ENCODE peak calls at places on chromosomes 11 and 22, in five cellular contexts. One of them, this sample, is unnamed. For H3K36me3, the result is how much of the 10 kb centered on the place peaks cover.

GRCh38 chr22:48670747-48671146 is 1156.9 kb downstream of the BRD1 start:
- DNase-seq in effector memory CD4-positive, alpha-beta T cell: no peak
- DNase-seq in iPS DF 6.9: no peak
- DNase-seq in colonic mucosa: no peak
- DNase-seq in left ventricle myocardium inferior: no peak
- DNase-seq in this sample: no peak

GRCh38 chr11:45247433-45247832 is 38.7 kb downstream of the SYT13 start:
- DNase-seq in effector memory CD4-positive, alpha-beta T cell: no peak
- DNase-seq in iPS DF 6.9: no peak
- DNase-seq in colonic mucosa: no peak
- DNase-seq in left ventricle myocardium inferior: no peak
- DNase-seq in this sample: no peak

GRCh38 chr11:78961186-78961782 is 386.6 kb upstream of the NARS2 start:
- DNase-seq in effector memory CD4-positive, alpha-beta T cell: no peak
- DNase-seq in iPS DF 6.9: peak
- DNase-seq in colonic mucosa: peak
- DNase-seq in left ventricle myocardium inferior: no peak
- DNase-seq in this sample: no peak

GRCh38 chr22:41799486-41800347 is 762 bp upstream of the CCDC134 start:
- DNase-seq in effector memory CD4-positive, alpha-beta T cell: peak
- DNase-seq in iPS DF 6.9: no peak
- DNase-seq in colonic mucosa: peak
- DNase-seq in left ventricle myocardium inferior: peak
- DNase-seq in this sample: no peak

GRCh38 chr22:40363059-40363458 is 7.3 kb upstream of the SGSM3 start:
- DNase-seq in effector memory CD4-positive, alpha-beta T cell: no peak
- DNase-seq in iPS DF 6.9: no peak
- DNase-seq in colonic mucosa: no peak
- DNase-seq in left ventricle myocardium inferior: no peak
- DNase-seq in this sample: no peak

GRCh38 chr22:36585841-36586240 is 56.9 kb upstream of the EIF3D start:
- DNase-seq in effector memory CD4-positive, alpha-beta T cell: no peak
- DNase-seq in iPS DF 6.9: no peak
- DNase-seq in colonic mucosa: no peak
- DNase-seq in left ventricle myocardium inferior: no peak
- DNase-seq in this sample: no peak

GRCh38 chr11:46711288-46711687 is 7.7 kb upstream of the F2 start:
- DNase-seq in effector memory CD4-positive, alpha-beta T cell: no peak
- DNase-seq in iPS DF 6.9: no peak
- DNase-seq in colonic mucosa: no peak
- DNase-seq in left ventricle myocardium inferior: no peak
- DNase-seq in this sample: no peak

GRCh38 chr11:59767212-59767611 is 12.0 kb downstream of the STX3 start:
- DNase-seq in effector memory CD4-positive, alpha-beta T cell: peak
- DNase-seq in iPS DF 6.9: no peak
- DNase-seq in colonic mucosa: peak
- DNase-seq in left ventricle myocardium inferior: no peak
- DNase-seq in this sample: no peak

GRCh38 chr11:58628446-58628845 is 6.0 kb downstream of the CNTF start:
- DNase-seq in effector memory CD4-positive, alpha-beta T cell: no peak
- DNase-seq in iPS DF 6.9: no peak
- DNase-seq in colonic mucosa: no peak
- DNase-seq in left ventricle myocardium inferior: peak
- DNase-seq in this sample: no peak

GRCh38 chr11:13009921-13010736 is 1.0 kb downstream of the RASSF10 start:
- DNase-seq in effector memory CD4-positive, alpha-beta T cell: no peak
- DNase-seq in iPS DF 6.9: peak
- DNase-seq in colonic mucosa: peak
- DNase-seq in left ventricle myocardium inferior: no peak
- DNase-seq in this sample: no peak

GRCh38 chr11:19793356-19793755 is 80.7 kb downstream of the NAV2 start:
- DNase-seq in effector memory CD4-positive, alpha-beta T cell: no peak
- DNase-seq in iPS DF 6.9: no peak
- DNase-seq in colonic mucosa: peak
- DNase-seq in left ventricle myocardium inferior: no peak
- DNase-seq in this sample: no peak

GRCh38 chr11:33970984-33971466 is 79.1 kb upstream of the LMO2 start:
- DNase-seq in effector memory CD4-positive, alpha-beta T cell: no peak
- DNase-seq in iPS DF 6.9: peak
- DNase-seq in colonic mucosa: peak
- DNase-seq in left ventricle myocardium inferior: no peak
- DNase-seq in this sample: no peak

GRCh38 chr11:78715639-78716311 is 141.1 kb upstream of the NARS2 start:
- DNase-seq in effector memory CD4-positive, alpha-beta T cell: no peak
- DNase-seq in iPS DF 6.9: peak
- DNase-seq in colonic mucosa: peak
- DNase-seq in left ventricle myocardium inferior: no peak
- DNase-seq in this sample: no peak

GRCh38 chr11:116124916-116125714 is 620.9 kb upstream of the CADM1 start:
- DNase-seq in effector memory CD4-positive, alpha-beta T cell: no peak
- DNase-seq in iPS DF 6.9: no peak
- DNase-seq in colonic mucosa: no peak
- DNase-seq in left ventricle myocardium inferior: no peak
- DNase-seq in this sample: no peak

GRCh38 chr11:67699521-67699920 is 25.1 kb upstream of the ALDH3B2 start:
- DNase-seq in effector memory CD4-positive, alpha-beta T cell: no peak
- DNase-seq in iPS DF 6.9: no peak
- DNase-seq in colonic mucosa: no peak
- DNase-seq in left ventricle myocardium inferior: no peak
- DNase-seq in this sample: no peak

GRCh38 chr22:32950366-32950765 is 107.8 kb downstream of the SYN3 start:
- DNase-seq in effector memory CD4-positive, alpha-beta T cell: no peak
- DNase-seq in iPS DF 6.9: no peak
- DNase-seq in colonic mucosa: no peak
- DNase-seq in left ventricle myocardium inferior: no peak
- DNase-seq in this sample: no peak

GRCh38 chr11:61746654-61747388 is 5.6 kb upstream of the MYRF start:
- DNase-seq in effector memory CD4-positive, alpha-beta T cell: no peak
- DNase-seq in iPS DF 6.9: no peak
- DNase-seq in colonic mucosa: no peak
- DNase-seq in left ventricle myocardium inferior: no peak
- DNase-seq in this sample: no peak

GRCh38 chr11:134541355-134541754 is 129.3 kb upstream of the B3GAT1 start:
- DNase-seq in effector memory CD4-positive, alpha-beta T cell: no peak
- DNase-seq in iPS DF 6.9: no peak
- DNase-seq in colonic mucosa: no peak
- DNase-seq in left ventricle myocardium inferior: no peak
- DNase-seq in this sample: no peak

GRCh38 chr11:69035959-69036340 is 12.8 kb upstream of the TPCN2 start:
- DNase-seq in effector memory CD4-positive, alpha-beta T cell: no peak
- DNase-seq in iPS DF 6.9: no peak
- DNase-seq in colonic mucosa: no peak
- DNase-seq in left ventricle myocardium inferior: no peak
- DNase-seq in this sample: no peak

GRCh38 chr11:43933608-43934358 is 8.7 kb upstream of the C11orf96 start:
- DNase-seq in effector memory CD4-positive, alpha-beta T cell: no peak
- DNase-seq in iPS DF 6.9: no peak
- DNase-seq in colonic mucosa: no peak
- DNase-seq in left ventricle myocardium inferior: no peak
- DNase-seq in this sample: no peak

GRCh38 chr11:71483689-71484088 is 30.7 kb downstream of the NADSYN1 start:
- DNase-seq in effector memory CD4-positive, alpha-beta T cell: no peak
- DNase-seq in iPS DF 6.9: no peak
- DNase-seq in colonic mucosa: no peak
- DNase-seq in left ventricle myocardium inferior: no peak
- DNase-seq in this sample: no peak

GRCh38 chr11:71482746-71483364 is 29.9 kb downstream of the NADSYN1 start:
- DNase-seq in effector memory CD4-positive, alpha-beta T cell: no peak
- DNase-seq in iPS DF 6.9: no peak
- DNase-seq in colonic mucosa: no peak
- DNase-seq in left ventricle myocardium inferior: no peak
- DNase-seq in this sample: no peak

GRCh38 chr11:71485063-71485399 is 32.0 kb downstream of the NADSYN1 start:
- DNase-seq in effector memory CD4-positive, alpha-beta T cell: no peak
- DNase-seq in iPS DF 6.9: no peak
- DNase-seq in colonic mucosa: no peak
- DNase-seq in left ventricle myocardium inferior: no peak
- DNase-seq in this sample: no peak

GRCh38 chr11:71485466-71485865 is 32.5 kb downstream of the NADSYN1 start:
- DNase-seq in effector memory CD4-positive, alpha-beta T cell: no peak
- DNase-seq in iPS DF 6.9: no peak
- DNase-seq in colonic mucosa: no peak
- DNase-seq in left ventricle myocardium inferior: no peak
- DNase-seq in this sample: no peak

DNA sequence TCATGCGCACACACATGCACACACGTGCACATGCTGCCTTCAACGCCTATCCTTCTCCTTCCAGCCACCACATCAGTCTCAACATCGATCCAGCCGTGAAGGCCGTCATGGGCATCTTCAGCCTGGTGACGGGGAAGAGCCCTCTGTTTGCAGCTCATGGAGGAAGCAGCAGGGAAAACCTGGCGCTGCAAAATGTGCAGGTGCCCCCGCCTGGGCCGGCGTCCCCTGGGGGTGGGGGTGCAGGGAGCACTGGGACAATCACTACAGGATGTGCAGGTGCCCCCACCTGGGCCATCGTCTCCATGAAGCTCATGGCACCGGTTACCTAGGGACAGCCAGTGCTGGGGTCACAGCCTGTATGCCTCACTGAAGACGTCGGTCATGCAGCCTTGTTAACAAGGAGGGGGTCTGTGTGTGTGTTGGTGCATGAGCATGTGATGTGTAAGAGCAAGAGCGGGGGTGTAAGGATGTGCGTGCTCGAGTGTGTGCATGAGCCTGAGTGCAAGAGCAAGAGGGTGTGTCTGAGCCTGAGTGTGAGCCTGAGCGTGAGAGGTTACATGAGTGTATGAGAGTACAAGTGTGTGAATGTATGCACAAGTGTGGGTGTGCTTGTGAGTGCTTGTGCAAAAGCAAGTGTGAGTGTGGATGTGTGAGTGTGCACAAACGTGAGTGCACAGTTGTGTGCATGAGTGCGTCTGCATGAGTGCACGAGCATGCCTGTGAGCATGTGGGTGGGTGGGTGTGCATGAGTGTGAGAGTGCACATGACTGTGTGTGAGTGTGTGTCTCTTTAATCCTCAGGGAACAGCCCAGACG is 31.5 kb downstream of the NADSYN1 start:
- DNase-seq in effector memory CD4-positive, alpha-beta T cell: no peak
- DNase-seq in iPS DF 6.9: no peak
- DNase-seq in colonic mucosa: no peak
- DNase-seq in left ventricle myocardium inferior: no peak
- DNase-seq in this sample: no peak
- H3K36me3 ChIP-seq in effector memory CD4-positive, alpha-beta T cell: half or more
- H3K36me3 ChIP-seq in iPS DF 6.9: under half
- H3K36me3 ChIP-seq in colonic mucosa: under half
- H3K36me3 ChIP-seq in left ventricle myocardium inferior: half or more
- H3K36me3 ChIP-seq in this sample: under half

GRCh38 chr22:49803667-49804375 is 23.9 kb downstream of the BRD1 start:
- DNase-seq in effector memory CD4-positive, alpha-beta T cell: no peak
- DNase-seq in iPS DF 6.9: no peak
- DNase-seq in colonic mucosa: no peak
- DNase-seq in left ventricle myocardium inferior: no peak
- DNase-seq in this sample: no peak
- H3K36me3 ChIP-seq in effector memory CD4-positive, alpha-beta T cell: under half
- H3K36me3 ChIP-seq in iPS DF 6.9: under half
- H3K36me3 ChIP-seq in colonic mucosa: under half
- H3K36me3 ChIP-seq in left ventricle myocardium inferior: under half
- H3K36me3 ChIP-seq in this sample: under half

GRCh38 chr11:763549-764321 is 13.6 kb downstream of the GATD1 start:
- DNase-seq in effector memory CD4-positive, alpha-beta T cell: no peak
- DNase-seq in iPS DF 6.9: no peak
- DNase-seq in colonic mucosa: no peak
- DNase-seq in left ventricle myocardium inferior: no peak
- DNase-seq in this sample: no peak

GRCh38 chr11:763073-763463 is 14.2 kb downstream of the GATD1 start:
- DNase-seq in effector memory CD4-positive, alpha-beta T cell: no peak
- DNase-seq in iPS DF 6.9: no peak
- DNase-seq in colonic mucosa: peak
- DNase-seq in left ventricle myocardium inferior: no peak
- DNase-seq in this sample: no peak

GRCh38 chr11:765025-765801 is 12.1 kb downstream of the GATD1 start:
- DNase-seq in effector memory CD4-positive, alpha-beta T cell: peak
- DNase-seq in iPS DF 6.9: no peak
- DNase-seq in colonic mucosa: peak
- DNase-seq in left ventricle myocardium inferior: peak
- DNase-seq in this sample: no peak

GRCh38 chr11:765802-766091 is 11.5 kb downstream of the GATD1 start:
- DNase-seq in effector memory CD4-positive, alpha-beta T cell: no peak
- DNase-seq in iPS DF 6.9: no peak
- DNase-seq in colonic mucosa: no peak
- DNase-seq in left ventricle myocardium inferior: no peak
- DNase-seq in this sample: no peak

DNA sequence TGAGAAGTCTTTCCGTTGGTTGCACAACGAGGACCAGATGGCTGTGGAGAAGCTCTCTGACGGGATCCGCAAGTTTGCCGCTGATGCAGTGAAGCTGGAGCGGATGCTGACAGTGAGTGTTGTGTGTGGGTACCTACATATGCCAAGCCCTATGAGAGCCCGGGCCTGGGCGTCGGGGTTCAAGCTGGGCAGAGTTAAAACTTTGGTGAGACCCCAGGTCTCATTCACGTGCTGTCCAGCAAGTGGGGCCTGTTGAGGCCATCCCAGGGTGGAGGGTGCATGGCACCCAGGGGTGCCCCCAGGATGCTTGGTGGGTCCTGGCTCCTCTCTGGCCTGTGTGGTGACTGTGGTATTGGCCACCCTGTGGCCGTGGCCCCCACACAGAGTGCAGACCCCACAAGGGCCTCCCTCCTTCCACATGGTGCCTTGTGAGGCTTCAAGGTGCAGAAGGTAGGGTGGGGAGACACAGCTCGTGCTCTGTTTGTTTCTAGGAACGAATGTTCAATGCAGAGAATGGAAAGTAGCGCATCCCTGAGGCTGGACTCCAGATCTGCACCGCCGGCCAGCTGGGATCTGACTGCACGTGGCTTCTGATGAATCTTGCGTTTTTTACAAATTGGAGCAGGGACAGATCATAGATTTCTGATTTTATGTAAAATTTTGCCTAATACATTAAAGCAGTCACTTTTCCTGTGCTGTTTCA is 12.8 kb downstream of the GATD1 start:
- DNase-seq in effector memory CD4-positive, alpha-beta T cell: no peak
- DNase-seq in iPS DF 6.9: no peak
- DNase-seq in colonic mucosa: no peak
- DNase-seq in left ventricle myocardium inferior: no peak
- DNase-seq in this sample: no peak
- H3K36me3 ChIP-seq in effector memory CD4-positive, alpha-beta T cell: under half
- H3K36me3 ChIP-seq in iPS DF 6.9: under half
- H3K36me3 ChIP-seq in colonic mucosa: under half
- H3K36me3 ChIP-seq in left ventricle myocardium inferior: half or more
- H3K36me3 ChIP-seq in this sample: half or more

GRCh38 chr11:76048763-76049162 is 157.5 kb downstream of the WNT11 start:
- DNase-seq in effector memory CD4-positive, alpha-beta T cell: no peak
- DNase-seq in iPS DF 6.9: no peak
- DNase-seq in colonic mucosa: no peak
- DNase-seq in left ventricle myocardium inferior: no peak
- DNase-seq in this sample: no peak

GRCh38 chr11:76044750-76045320 is 161.5 kb downstream of the WNT11 start:
- DNase-seq in effector memory CD4-positive, alpha-beta T cell: no peak
- DNase-seq in iPS DF 6.9: no peak
- DNase-seq in colonic mucosa: no peak
- DNase-seq in left ventricle myocardium inferior: no peak
- DNase-seq in this sample: no peak

GRCh38 chr11:76049506-76049905 is 156.8 kb downstream of the WNT11 start:
- DNase-seq in effector memory CD4-positive, alpha-beta T cell: no peak
- DNase-seq in iPS DF 6.9: no peak
- DNase-seq in colonic mucosa: no peak
- DNase-seq in left ventricle myocardium inferior: no peak
- DNase-seq in this sample: no peak

GRCh38 chr11:76047231-76047630 is 159.1 kb downstream of the WNT11 start:
- DNase-seq in effector memory CD4-positive, alpha-beta T cell: no peak
- DNase-seq in iPS DF 6.9: no peak
- DNase-seq in colonic mucosa: no peak
- DNase-seq in left ventricle myocardium inferior: no peak
- DNase-seq in this sample: no peak

GRCh38 chr11:76047766-76048165 is 158.5 kb downstream of the WNT11 start:
- DNase-seq in effector memory CD4-positive, alpha-beta T cell: no peak
- DNase-seq in iPS DF 6.9: no peak
- DNase-seq in colonic mucosa: no peak
- DNase-seq in left ventricle myocardium inferior: no peak
- DNase-seq in this sample: no peak
- H3K36me3 ChIP-seq in effector memory CD4-positive, alpha-beta T cell: under half
- H3K36me3 ChIP-seq in iPS DF 6.9: under half
- H3K36me3 ChIP-seq in colonic mucosa: under half
- H3K36me3 ChIP-seq in left ventricle myocardium inferior: under half
- H3K36me3 ChIP-seq in this sample: under half